ENCODE peak calls at places on chromosomes 5 and 9, in six cellular contexts. U, M, L, Z, O and X are unnamed samples.

GRCh38 chr5:139458580-139459407 is 3.7 kb downstream of the ECSCR start:
- DNase-seq in U (peak; percentile 82), M (peak; percentile 57), L (peak; percentile 67), Z (no peak), O (no peak), X (no peak)

GRCh38 chr9:14158911-14159310 is 155.0 kb downstream of the NFIB start:
- DNase-seq in U (peak; percentile 26), M (peak; percentile 37), L (no peak), Z (no peak), O (no peak), X (no peak)

GRCh38 chr9:124960409-124960752 is 19.5 kb upstream of the GOLGA1 start:
- DNase-seq in U (peak; percentile 91), M (peak; percentile 8), L (no peak), Z (no peak), O (no peak), X (no peak)

GRCh38 chr5:41924872-41925554 is at the start of gene FBXO4:
- DNase-seq in U (peak; percentile 80), M (peak; percentile 90), L (peak; percentile 87), Z (peak; percentile 85), O (peak; percentile 91), X (peak; percentile 82)

GRCh38 chr9:130117816-130118632 is 54.2 kb upstream of the NCS1 start:
- DNase-seq in U (peak; percentile 43), M (peak; percentile 37), L (no peak), Z (no peak), O (no peak), X (no peak)

GRCh38 chr9:70079364-70080103 is 35.9 kb downstream of the MAMDC2 start:
- DNase-seq in U (peak; percentile 72), M (peak; percentile 68), L (no peak), Z (no peak), O (no peak), X (no peak)

GRCh38 chr9:110025551-110026170 is 182.3 kb downstream of the C9orf152 start:
- DNase-seq in U (no peak), M (no peak), L (no peak), Z (no peak), O (no peak), X (no peak)

GRCh38 chr5:58724992-58725391 is 142.1 kb downstream of the RAB3C start:
- DNase-seq in U (no peak), M (no peak), L (no peak), Z (no peak), O (no peak), X (no peak)

GRCh38 chr5:107567901-107568671 is 102.7 kb downstream of the EFNA5 start:
- DNase-seq in U (no peak), M (no peak), L (no peak), Z (peak; percentile 44), O (no peak), X (no peak)

GRCh38 chr5:159189310-159189709 is 20.0 kb downstream of the RNF145 start:
- DNase-seq in U (peak; percentile 42), M (no peak), L (no peak), Z (no peak), O (no peak), X (no peak)

GRCh38 chr5:31407921-31408714 is 123.8 kb downstream of the DROSHA start:
- DNase-seq in U (peak; percentile 71), M (no peak), L (no peak), Z (no peak), O (no peak), X (no peak)

GRCh38 chr5:8848997-8849585 is 696.8 kb downstream of the SEMA5A start:
- DNase-seq in U (peak; percentile 78), M (peak; percentile 51), L (no peak), Z (no peak), O (no peak), X (no peak)

GRCh38 chr5:115666023-115666422 is 40.2 kb upstream of the TMED7 start:
- DNase-seq in U (no peak), M (no peak), L (no peak), Z (no peak), O (no peak), X (no peak)